ENCODE peak calls at places on chromosomes 1 and 21, in seven cellular contexts. U, P, O, S, H, Q and C are unnamed samples.

GRCh38 chr1:172356620-172357019 is 63.9 kb upstream of the C1orf105 start:
- DNase-seq in U (no peak), P (peak), O (no peak), S (no peak), H (no peak), Q (no peak), C (no peak)

GRCh38 chr21:43362306-43362927 is 64.5 kb downstream of the SIK1 start:
- DNase-seq in U (no peak), P (no peak), O (no peak), S (no peak), H (peak), Q (no peak), C (no peak)

GRCh38 chr1:172135076-172135672 is 285.3 kb upstream of the C1orf105 start:
- DNase-seq in U (no peak), P (peak), O (peak), S (no peak), H (no peak), Q (peak), C (peak)

GRCh38 chr1:194078765-194079164 is 892.4 kb upstream of the B3GALT2 start:
- DNase-seq in U (no peak), P (no peak), O (no peak), S (no peak), H (no peak), Q (no peak), C (no peak)

GRCh38 chr1:200075938-200076546 is 48.5 kb downstream of the NR5A2 start:
- DNase-seq in U (no peak), P (peak), O (peak), S (no peak), H (no peak), Q (no peak), C (peak)

GRCh38 chr1:226949401-226949800 is 9.3 kb downstream of the COQ8A start:
- DNase-seq in U (no peak), P (no peak), O (no peak), S (no peak), H (no peak), Q (no peak), C (no peak)

GRCh38 chr1:78536427-78536826 is 45.7 kb downstream of the PTGFR start:
- DNase-seq in U (no peak), P (no peak), O (no peak), S (no peak), H (no peak), Q (no peak), C (no peak)

GRCh38 chr1:92805216-92805615 is 20.3 kb upstream of the EVI5 start:
- DNase-seq in U (no peak), P (no peak), O (no peak), S (no peak), H (no peak), Q (no peak), C (no peak)

GRCh38 chr1:216034506-216034905 is 388.7 kb downstream of the USH2A start:
- DNase-seq in U (no peak), P (no peak), O (no peak), S (peak), H (no peak), Q (no peak), C (peak)

DNA sequence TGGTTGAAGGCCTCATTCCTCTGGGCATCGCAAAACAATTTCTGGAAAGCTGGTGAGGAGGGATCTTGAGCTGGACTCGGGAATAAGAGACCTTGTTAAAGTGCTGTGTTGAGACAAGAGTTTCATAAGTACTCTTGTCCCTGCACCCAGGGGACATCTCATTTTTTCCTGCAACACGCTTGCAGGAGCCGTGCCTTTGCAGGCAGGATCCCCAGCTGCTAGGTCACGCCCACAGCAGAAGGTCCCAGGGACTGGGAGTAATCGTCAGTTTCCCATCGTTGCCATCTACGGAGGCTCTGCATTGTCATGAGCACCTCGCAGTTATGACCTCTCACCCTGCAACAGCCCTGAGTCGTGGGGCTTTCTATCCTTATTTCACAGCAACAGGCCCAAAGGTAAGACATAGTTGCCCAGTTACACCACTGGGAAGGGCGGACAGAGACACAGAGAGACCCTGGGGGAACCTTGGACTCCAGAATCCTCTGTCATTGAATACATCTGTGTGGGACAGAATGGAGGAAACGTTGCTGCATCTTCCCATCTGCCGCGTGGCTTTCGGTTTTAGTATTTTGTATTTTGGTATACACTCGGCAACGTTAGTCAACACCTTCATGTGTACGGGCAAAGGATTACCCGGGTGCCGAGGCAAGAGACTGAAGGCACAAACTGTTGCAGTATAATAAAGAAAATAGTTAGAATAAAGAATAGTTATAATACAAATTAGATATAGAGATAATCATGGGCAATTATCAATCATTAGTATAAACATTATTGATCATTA is 60.4 kb upstream of the DMRTB1 start:
- DNase-seq in U (no peak), P (no peak), O (no peak), S (no peak), H (no peak), Q (no peak), C (no peak)
- TF ChIP-seq JUND in U (no peak), P (no peak), O (no peak), S (no peak), H (no peak), Q (no peak), C (no peak)

DNA sequence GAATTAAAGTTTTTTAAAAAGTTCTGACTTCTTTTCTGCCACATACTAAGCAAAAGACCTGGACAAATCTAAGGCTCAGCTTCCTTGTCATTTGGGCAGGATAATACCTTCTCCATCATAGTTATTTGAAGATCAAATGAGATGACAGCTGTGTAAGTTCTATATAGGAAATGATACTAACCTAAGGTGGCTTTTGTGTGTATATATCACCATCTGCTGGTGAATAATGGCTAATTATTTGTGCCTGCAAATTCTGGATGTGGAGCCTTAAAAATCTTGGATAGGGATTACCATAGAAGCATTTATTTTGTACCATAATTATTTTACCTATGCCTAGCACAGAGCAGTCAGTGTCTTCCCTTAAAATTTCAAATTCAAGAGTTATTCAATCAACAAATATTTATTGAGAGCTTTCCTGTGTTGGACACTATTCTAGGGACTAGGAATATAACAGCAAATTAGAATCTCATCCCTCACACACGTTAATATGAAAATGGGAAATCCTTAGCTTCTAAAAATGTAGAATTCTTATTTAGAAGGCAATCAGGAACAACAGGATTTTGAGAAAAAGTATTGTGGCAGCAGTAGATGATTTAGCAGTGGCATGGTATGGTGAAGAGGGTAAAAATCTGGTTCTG is 89.8 kb downstream of the TMEM200B start:
- DNase-seq in U (peak), P (peak), O (peak), S (no peak), H (peak), Q (peak), C (peak)
- TF ChIP-seq JUND in U (no peak), P (no peak), O (no peak), S (no peak), H (no peak), Q (peak), C (no peak)

GRCh38 chr1:118949317-118949716 is 38.8 kb downstream of the TBX15 start:
- DNase-seq in U (no peak), P (no peak), O (no peak), S (no peak), H (no peak), Q (no peak), C (no peak)
- TF ChIP-seq JUND in U (no peak), P (no peak), O (no peak), S (no peak), H (no peak), Q (no peak), C (no peak)

GRCh38 chr1:9443913-9444445 is 95.3 kb upstream of the SLC25A33 start:
- DNase-seq in U (no peak), P (no peak), O (no peak), S (no peak), H (no peak), Q (no peak), C (no peak)
- TF ChIP-seq JUND in U (no peak), P (no peak), O (no peak), S (no peak), H (no peak), Q (no peak), C (no peak)

DNA sequence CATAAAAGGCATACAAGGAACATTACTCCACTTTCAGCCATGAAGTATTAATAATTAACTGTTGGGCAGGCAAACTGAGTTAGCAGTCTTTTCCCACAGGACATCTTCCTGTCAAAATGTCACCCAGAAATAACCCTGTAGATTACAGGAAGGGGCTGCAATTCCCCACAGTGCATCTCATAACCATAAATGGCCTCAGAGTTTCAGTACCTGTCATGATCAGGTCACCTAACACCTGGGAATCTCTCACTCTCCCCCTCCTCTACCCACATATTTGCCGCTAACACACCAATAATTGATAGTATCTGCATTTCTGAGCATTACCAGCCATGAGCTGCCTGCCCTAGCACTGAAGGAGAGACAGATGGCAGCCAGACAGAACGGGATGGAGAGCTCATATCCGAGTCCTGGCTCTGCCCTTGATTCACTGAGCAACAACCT is 474.9 kb downstream of the SMYD3 start:
- DNase-seq in U (no peak), P (no peak), O (peak), S (no peak), H (peak), Q (no peak), C (no peak)
- TF ChIP-seq JUND in U (no peak), P (no peak), O (no peak), S (no peak), H (no peak), Q (no peak), C (no peak)

GRCh38 chr21:22154579-22155274 is 1156.5 kb downstream of the NCAM2 start:
- DNase-seq in U (no peak), P (no peak), O (no peak), S (no peak), H (no peak), Q (no peak), C (no peak)
- TF ChIP-seq JUND in U (no peak), P (no peak), O (no peak), S (no peak), H (no peak), Q (no peak), C (no peak)

GRCh38 chr1:203301331-203301668 is 4.0 kb upstream of the BTG2 start:
- DNase-seq in U (no peak), P (no peak), O (no peak), S (no peak), H (no peak), Q (no peak), C (no peak)

GRCh38 chr1:203295796-203296195 is 9.5 kb upstream of the BTG2 start:
- DNase-seq in U (no peak), P (no peak), O (no peak), S (no peak), H (no peak), Q (no peak), C (no peak)

GRCh38 chr1:203299180-203299579 is 6.1 kb upstream of the BTG2 start:
- DNase-seq in U (no peak), P (no peak), O (no peak), S (no peak), H (no peak), Q (no peak), C (no peak)

GRCh38 chr1:203300441-203301330 is 4.6 kb upstream of the BTG2 start:
- DNase-seq in U (no peak), P (no peak), O (no peak), S (no peak), H (no peak), Q (peak), C (no peak)

GRCh38 chr1:203296456-203297073 is 8.8 kb upstream of the BTG2 start:
- DNase-seq in U (no peak), P (no peak), O (no peak), S (no peak), H (no peak), Q (no peak), C (no peak)
- TF ChIP-seq JUND in U (no peak), P (no peak), O (no peak), S (no peak), H (no peak), Q (no peak), C (no peak)